ENCODE peak calls at places on chromosomes 7 and 10, in six cellular contexts. E, J, F, Y, H and K are unnamed samples.

GRCh38 chr10:23362879-23363787 is 18.5 kb upstream of the C10orf67 start:
- DNase-seq in E (no peak), J (no peak), F (no peak), Y (peak), H (no peak), K (no peak)

GRCh38 chr7:96179863-96180262 is 142.0 kb downstream of the SLC25A13 start:
- DNase-seq in E (peak), J (no peak), F (no peak), Y (no peak), H (no peak), K (no peak)

GRCh38 chr10:31751401-31752080 is 177.1 kb downstream of the ARHGAP12 start:
- DNase-seq in E (no peak), J (no peak), F (no peak), Y (no peak), H (no peak), K (no peak)

GRCh38 chr7:98394377-98394836 is 6.5 kb downstream of the BAIAP2L1 start:
- DNase-seq in E (peak), J (no peak), F (no peak), Y (no peak), H (no peak), K (no peak)

GRCh38 chr10:62390497-62391176 is 16.5 kb downstream of the ZNF365 start:
- DNase-seq in E (no peak), J (no peak), F (no peak), Y (no peak), H (no peak), K (no peak)

GRCh38 chr10:45373783-45374450 is at the start of gene ALOX5:
- DNase-seq in E (no peak), J (peak), F (peak), Y (peak), H (no peak), K (no peak)

GRCh38 chr10:113961261-113961938 is 82.3 kb upstream of the ADRB1 start:
- DNase-seq in E (no peak), J (no peak), F (no peak), Y (peak), H (peak), K (peak)

GRCh38 chr10:11560076-11560709 is 51.3 kb downstream of the USP6NL start:
- DNase-seq in E (no peak), J (no peak), F (no peak), Y (no peak), H (no peak), K (no peak)

GRCh38 chr7:139702313-139702731 is 75.5 kb downstream of the HIPK2 start:
- DNase-seq in E (no peak), J (no peak), F (no peak), Y (no peak), H (no peak), K (no peak)

GRCh38 chr10:326894-327635 is 191.8 kb downstream of the ZMYND11 start:
- DNase-seq in E (no peak), J (no peak), F (no peak), Y (no peak), H (no peak), K (no peak)

GRCh38 chr10:110638319-110638718 is 5.8 kb upstream of the RBM20 start:
- DNase-seq in E (no peak), J (no peak), F (no peak), Y (no peak), H (no peak), K (no peak)

GRCh38 chr7:1386623-1387220 is 72.5 kb downstream of the MICALL2 start:
- DNase-seq in E (no peak), J (peak), F (no peak), Y (no peak), H (no peak), K (no peak)

GRCh38 chr7:142539901-142540300 is 209.4 kb upstream of the PRSS1 start:
- DNase-seq in E (peak), J (no peak), F (no peak), Y (no peak), H (no peak), K (no peak)

GRCh38 chr7:21508538-21508937 is 34.3 kb upstream of the DNAH11 start:
- DNase-seq in E (no peak), J (no peak), F (no peak), Y (no peak), H (no peak), K (no peak)